ENCODE peak calls at places on chromosome 12, in nine cellular contexts. C is T47D; A is EL; P is left ventricle myocardium superior; R is mucosa of gallbladder; T is stimulated activated CD4-positive, alpha-beta T cell treated with anti-CD3 and anti-CD28 coated beads, Interleukin-1b, Interleukin-23, amount 100 ng/mL, for 1 hour; K is AG10803; H is dermis microvascular lymphatic vessel endothelial cell; O is NCI-H187. W is an unnamed sample.

GRCh38 chr12:99053599-99054362 is 408.7 kb downstream of the APAF1 start:
- DNase-seq in C (no peak), A (no peak), P (no peak), R (no peak), T (no peak), K (peak; percentile 23), H (no peak), O (no peak), W (peak; percentile 49)

GRCh38 chr12:10620078-10620779 is 6.8 kb upstream of the MAGOHB start:
- DNase-seq in C (no peak), A (no peak), P (no peak), R (no peak), T (no peak), K (no peak), H (no peak), O (no peak), W (no peak)

GRCh38 chr12:28083816-28084678 is 106.2 kb upstream of the CCDC91 start:
- DNase-seq in C (no peak), A (no peak), P (no peak), R (no peak), T (no peak), K (peak; percentile 45), H (no peak), O (no peak), W (no peak)

GRCh38 chr12:123273166-123273565 is 1.5 kb upstream of the CDK2AP1 start:
- DNase-seq in C (no peak), A (no peak), P (no peak), R (no peak), T (no peak), K (no peak), H (no peak), O (no peak), W (no peak)

GRCh38 chr12:24075650-24076049 is 126.2 kb upstream of the SOX5 start:
- DNase-seq in C (no peak), A (no peak), P (no peak), R (no peak), T (no peak), K (no peak), H (no peak), O (no peak), W (no peak)

GRCh38 chr12:101968770-101969169 is 91.4 kb downstream of the DRAM1 start:
- DNase-seq in C (no peak), A (no peak), P (no peak), R (no peak), T (no peak), K (no peak), H (no peak), O (no peak), W (peak; percentile 36)

GRCh38 chr12:65876898-65877721 is 52.8 kb downstream of the HMGA2 start:
- DNase-seq in C (no peak), A (peak; percentile 42), P (no peak), R (no peak), T (no peak), K (no peak), H (no peak), O (no peak), W (peak; percentile 74)

GRCh38 chr12:91357381-91357780 is 174.8 kb upstream of the DCN start:
- DNase-seq in C (peak; percentile 35), A (no peak), P (no peak), R (peak; percentile 49), T (no peak), K (no peak), H (no peak), O (no peak), W (no peak)

GRCh38 chr12:99529966-99530365 is 117.6 kb upstream of the GARIN6 start:
- DNase-seq in C (no peak), A (peak; percentile 61), P (no peak), R (no peak), T (no peak), K (peak; percentile 9), H (no peak), O (no peak), W (peak; percentile 77)

GRCh38 chr12:56957229-56958052 is at the start of gene RDH16:
- DNase-seq in C (peak; percentile 50), A (no peak), P (no peak), R (no peak), T (no peak), K (no peak), H (no peak), O (no peak), W (no peak)

GRCh38 chr12:76945867-76946266 is 67.0 kb upstream of the CSRP2 start:
- DNase-seq in C (no peak), A (peak; percentile 73), P (no peak), R (no peak), T (no peak), K (no peak), H (no peak), O (no peak), W (peak; percentile 65)

W was measured in astrocyte.